ENCODE peak calls at places on chromosome 1, in eight cellular contexts. One of them, this sample, is unnamed.

GRCh38 chr1:115317101-115318012 is 20.7 kb downstream of the NGF start:
- DNase-seq in AG09319: no peak
- DNase-seq in stomach: peak
- DNase-seq in left ventricle myocardium inferior: no peak
- DNase-seq in SK-N-SH: peak
- DNase-seq in dorsolateral prefrontal cortex: no peak
- DNase-seq in AG10803: peak
- DNase-seq in coronary artery: no peak
- DNase-seq in this sample: no peak

GRCh38 chr1:209723761-209724693 is 19.4 kb downstream of the HSD11B1 start:
- DNase-seq in AG09319: no peak
- DNase-seq in stomach: no peak
- DNase-seq in left ventricle myocardium inferior: no peak
- DNase-seq in SK-N-SH: no peak
- DNase-seq in dorsolateral prefrontal cortex: no peak
- DNase-seq in AG10803: peak
- DNase-seq in coronary artery: no peak
- DNase-seq in this sample: no peak

GRCh38 chr1:58924016-58924565 is 140.2 kb upstream of the JUN start:
- DNase-seq in AG09319: no peak
- DNase-seq in stomach: no peak
- DNase-seq in left ventricle myocardium inferior: no peak
- DNase-seq in SK-N-SH: no peak
- DNase-seq in dorsolateral prefrontal cortex: no peak
- DNase-seq in AG10803: no peak
- DNase-seq in coronary artery: no peak
- DNase-seq in this sample: no peak

GRCh38 chr1:85862456-85862855 is 154.2 kb upstream of the ZNHIT6 start:
- DNase-seq in AG09319: no peak
- DNase-seq in stomach: no peak
- DNase-seq in left ventricle myocardium inferior: no peak
- DNase-seq in SK-N-SH: no peak
- DNase-seq in dorsolateral prefrontal cortex: no peak
- DNase-seq in AG10803: peak
- DNase-seq in coronary artery: no peak
- DNase-seq in this sample: no peak

GRCh38 chr1:152745289-152745704 is 12.5 kb upstream of the KPRP start:
- DNase-seq in AG09319: no peak
- DNase-seq in stomach: no peak
- DNase-seq in left ventricle myocardium inferior: no peak
- DNase-seq in SK-N-SH: no peak
- DNase-seq in dorsolateral prefrontal cortex: no peak
- DNase-seq in AG10803: peak
- DNase-seq in coronary artery: no peak
- DNase-seq in this sample: no peak

GRCh38 chr1:168045311-168045710 is 91.4 kb downstream of the GPR161 start:
- DNase-seq in AG09319: no peak
- DNase-seq in stomach: no peak
- DNase-seq in left ventricle myocardium inferior: no peak
- DNase-seq in SK-N-SH: no peak
- DNase-seq in dorsolateral prefrontal cortex: no peak
- DNase-seq in AG10803: no peak
- DNase-seq in coronary artery: no peak
- DNase-seq in this sample: no peak

GRCh38 chr1:154808909-154809262 is 61.2 kb downstream of the KCNN3 start:
- DNase-seq in AG09319: no peak
- DNase-seq in stomach: no peak
- DNase-seq in left ventricle myocardium inferior: peak
- DNase-seq in SK-N-SH: no peak
- DNase-seq in dorsolateral prefrontal cortex: no peak
- DNase-seq in AG10803: no peak
- DNase-seq in coronary artery: no peak
- DNase-seq in this sample: peak

GRCh38 chr1:231937013-231937754 is 310.6 kb downstream of the DISC1 start:
- DNase-seq in AG09319: no peak
- DNase-seq in stomach: no peak
- DNase-seq in left ventricle myocardium inferior: peak
- DNase-seq in SK-N-SH: peak
- DNase-seq in dorsolateral prefrontal cortex: peak
- DNase-seq in AG10803: no peak
- DNase-seq in coronary artery: no peak
- DNase-seq in this sample: peak

GRCh38 chr1:41233708-41234107 is 8.4 kb downstream of the SCMH1 start:
- DNase-seq in AG09319: no peak
- DNase-seq in stomach: no peak
- DNase-seq in left ventricle myocardium inferior: no peak
- DNase-seq in SK-N-SH: no peak
- DNase-seq in dorsolateral prefrontal cortex: no peak
- DNase-seq in AG10803: no peak
- DNase-seq in coronary artery: no peak
- DNase-seq in this sample: no peak

GRCh38 chr1:25247024-25247828 is at the start of gene RSRP1:
- DNase-seq in AG09319: peak
- DNase-seq in stomach: peak
- DNase-seq in left ventricle myocardium inferior: peak
- DNase-seq in SK-N-SH: peak
- DNase-seq in dorsolateral prefrontal cortex: peak
- DNase-seq in AG10803: peak
- DNase-seq in coronary artery: peak
- DNase-seq in this sample: peak

GRCh38 chr1:157235307-157235706 is 97.1 kb upstream of the ETV3 start:
- DNase-seq in AG09319: no peak
- DNase-seq in stomach: no peak
- DNase-seq in left ventricle myocardium inferior: no peak
- DNase-seq in SK-N-SH: no peak
- DNase-seq in dorsolateral prefrontal cortex: no peak
- DNase-seq in AG10803: no peak
- DNase-seq in coronary artery: no peak
- DNase-seq in this sample: no peak

GRCh38 chr1:83860506-83861221 is 138.3 kb downstream of the TTLL7 start:
- DNase-seq in AG09319: no peak
- DNase-seq in stomach: peak
- DNase-seq in left ventricle myocardium inferior: peak
- DNase-seq in SK-N-SH: no peak
- DNase-seq in dorsolateral prefrontal cortex: peak
- DNase-seq in AG10803: no peak
- DNase-seq in coronary artery: peak
- DNase-seq in this sample: peak

GRCh38 chr1:211285196-211285595 is 26.0 kb downstream of the RCOR3 start:
- DNase-seq in AG09319: no peak
- DNase-seq in stomach: no peak
- DNase-seq in left ventricle myocardium inferior: no peak
- DNase-seq in SK-N-SH: no peak
- DNase-seq in dorsolateral prefrontal cortex: no peak
- DNase-seq in AG10803: peak
- DNase-seq in coronary artery: no peak
- DNase-seq in this sample: no peak

GRCh38 chr1:229627003-229627402 is 956 bp downstream of the URB2 start:
- DNase-seq in AG09319: no peak
- DNase-seq in stomach: no peak
- DNase-seq in left ventricle myocardium inferior: no peak
- DNase-seq in SK-N-SH: no peak
- DNase-seq in dorsolateral prefrontal cortex: no peak
- DNase-seq in AG10803: no peak
- DNase-seq in coronary artery: no peak
- DNase-seq in this sample: no peak

GRCh38 chr1:204398197-204399125 is 13.2 kb downstream of the PPP1R15B start:
- DNase-seq in AG09319: no peak
- DNase-seq in stomach: peak
- DNase-seq in left ventricle myocardium inferior: no peak
- DNase-seq in SK-N-SH: peak
- DNase-seq in dorsolateral prefrontal cortex: peak
- DNase-seq in AG10803: peak
- DNase-seq in coronary artery: no peak
- DNase-seq in this sample: peak

GRCh38 chr1:23010734-23011449 is 4.8 kb downstream of the TEX46 start:
- DNase-seq in AG09319: no peak
- DNase-seq in stomach: no peak
- DNase-seq in left ventricle myocardium inferior: no peak
- DNase-seq in SK-N-SH: no peak
- DNase-seq in dorsolateral prefrontal cortex: no peak
- DNase-seq in AG10803: peak
- DNase-seq in coronary artery: no peak
- DNase-seq in this sample: no peak

GRCh38 chr1:88330201-88330600 is 353.9 kb upstream of the PKN2 start:
- DNase-seq in AG09319: no peak
- DNase-seq in stomach: no peak
- DNase-seq in left ventricle myocardium inferior: no peak
- DNase-seq in SK-N-SH: no peak
- DNase-seq in dorsolateral prefrontal cortex: no peak
- DNase-seq in AG10803: no peak
- DNase-seq in coronary artery: no peak
- DNase-seq in this sample: no peak

GRCh38 chr1:178684111-178684510 is 40.9 kb upstream of the RALGPS2 start:
- DNase-seq in AG09319: no peak
- DNase-seq in stomach: no peak
- DNase-seq in left ventricle myocardium inferior: no peak
- DNase-seq in SK-N-SH: no peak
- DNase-seq in dorsolateral prefrontal cortex: no peak
- DNase-seq in AG10803: no peak
- DNase-seq in coronary artery: no peak
- DNase-seq in this sample: no peak

GRCh38 chr1:214990619-214991018 is 91.9 kb upstream of the KCNK2 start:
- DNase-seq in AG09319: peak
- DNase-seq in stomach: no peak
- DNase-seq in left ventricle myocardium inferior: no peak
- DNase-seq in SK-N-SH: no peak
- DNase-seq in dorsolateral prefrontal cortex: no peak
- DNase-seq in AG10803: peak
- DNase-seq in coronary artery: no peak
- DNase-seq in this sample: no peak

GRCh38 chr1:38578444-38578951 is 281.1 kb downstream of the RRAGC start:
- DNase-seq in AG09319: no peak
- DNase-seq in stomach: no peak
- DNase-seq in left ventricle myocardium inferior: no peak
- DNase-seq in SK-N-SH: no peak
- DNase-seq in dorsolateral prefrontal cortex: no peak
- DNase-seq in AG10803: no peak
- DNase-seq in coronary artery: peak
- DNase-seq in this sample: peak

GRCh38 chr1:184945034-184945433 is 29.3 kb downstream of the NIBAN1 start:
- DNase-seq in AG09319: no peak
- DNase-seq in stomach: no peak
- DNase-seq in left ventricle myocardium inferior: no peak
- DNase-seq in SK-N-SH: no peak
- DNase-seq in dorsolateral prefrontal cortex: no peak
- DNase-seq in AG10803: peak
- DNase-seq in coronary artery: no peak
- DNase-seq in this sample: no peak

GRCh38 chr1:164712131-164713031 is 153.4 kb downstream of the PBX1 start:
- DNase-seq in AG09319: no peak
- DNase-seq in stomach: peak
- DNase-seq in left ventricle myocardium inferior: no peak
- DNase-seq in SK-N-SH: peak
- DNase-seq in dorsolateral prefrontal cortex: no peak
- DNase-seq in AG10803: peak
- DNase-seq in coronary artery: no peak
- DNase-seq in this sample: no peak

GRCh38 chr1:151626740-151627139 is 14.9 kb downstream of the SNX27 start:
- DNase-seq in AG09319: no peak
- DNase-seq in stomach: no peak
- DNase-seq in left ventricle myocardium inferior: no peak
- DNase-seq in SK-N-SH: no peak
- DNase-seq in dorsolateral prefrontal cortex: no peak
- DNase-seq in AG10803: no peak
- DNase-seq in coronary artery: no peak
- DNase-seq in this sample: no peak

GRCh38 chr1:5286244-5286643 is 631.8 kb downstream of the AJAP1 start:
- DNase-seq in AG09319: no peak
- DNase-seq in stomach: no peak
- DNase-seq in left ventricle myocardium inferior: no peak
- DNase-seq in SK-N-SH: no peak
- DNase-seq in dorsolateral prefrontal cortex: no peak
- DNase-seq in AG10803: no peak
- DNase-seq in coronary artery: no peak
- DNase-seq in this sample: no peak

GRCh38 chr1:81430955-81431646 is 369.6 kb upstream of the ADGRL2 start:
- DNase-seq in AG09319: no peak
- DNase-seq in stomach: no peak
- DNase-seq in left ventricle myocardium inferior: no peak
- DNase-seq in SK-N-SH: no peak
- DNase-seq in dorsolateral prefrontal cortex: no peak
- DNase-seq in AG10803: no peak
- DNase-seq in coronary artery: no peak
- DNase-seq in this sample: no peak

GRCh38 chr1:67144696-67145095 is 9.9 kb upstream of the C1orf141 start:
- DNase-seq in AG09319: no peak
- DNase-seq in stomach: no peak
- DNase-seq in left ventricle myocardium inferior: no peak
- DNase-seq in SK-N-SH: peak
- DNase-seq in dorsolateral prefrontal cortex: no peak
- DNase-seq in AG10803: no peak
- DNase-seq in coronary artery: no peak
- DNase-seq in this sample: no peak
- TF ChIP-seq CTCF in AG09319: peak
- TF ChIP-seq CTCF in stomach: no peak
- TF ChIP-seq CTCF in left ventricle myocardium inferior: no peak
- TF ChIP-seq CTCF in SK-N-SH: peak
- TF ChIP-seq CTCF in dorsolateral prefrontal cortex: peak
- TF ChIP-seq CTCF in AG10803: peak
- TF ChIP-seq CTCF in coronary artery: no peak
- TF ChIP-seq CTCF in this sample: peak

GRCh38 chr1:27099154-27099903 is 55.6 kb downstream of the SLC9A1 start:
- DNase-seq in AG09319: no peak
- DNase-seq in stomach: peak
- DNase-seq in left ventricle myocardium inferior: peak
- DNase-seq in SK-N-SH: peak
- DNase-seq in dorsolateral prefrontal cortex: no peak
- DNase-seq in AG10803: peak
- DNase-seq in coronary artery: peak
- DNase-seq in this sample: peak
- TF ChIP-seq CTCF in AG09319: no peak
- TF ChIP-seq CTCF in stomach: no peak
- TF ChIP-seq CTCF in left ventricle myocardium inferior: no peak
- TF ChIP-seq CTCF in SK-N-SH: no peak
- TF ChIP-seq CTCF in dorsolateral prefrontal cortex: no peak
- TF ChIP-seq CTCF in AG10803: no peak
- TF ChIP-seq CTCF in coronary artery: no peak
- TF ChIP-seq CTCF in this sample: no peak

GRCh38 chr1:236741757-236742156 is 53.3 kb upstream of the MTR start:
- DNase-seq in AG09319: no peak
- DNase-seq in stomach: no peak
- DNase-seq in left ventricle myocardium inferior: no peak
- DNase-seq in SK-N-SH: no peak
- DNase-seq in dorsolateral prefrontal cortex: no peak
- DNase-seq in AG10803: no peak
- DNase-seq in coronary artery: no peak
- DNase-seq in this sample: no peak
- TF ChIP-seq CTCF in AG09319: no peak
- TF ChIP-seq CTCF in stomach: no peak
- TF ChIP-seq CTCF in left ventricle myocardium inferior: no peak
- TF ChIP-seq CTCF in SK-N-SH: no peak
- TF ChIP-seq CTCF in dorsolateral prefrontal cortex: no peak
- TF ChIP-seq CTCF in AG10803: no peak
- TF ChIP-seq CTCF in coronary artery: no peak
- TF ChIP-seq CTCF in this sample: no peak

DNA sequence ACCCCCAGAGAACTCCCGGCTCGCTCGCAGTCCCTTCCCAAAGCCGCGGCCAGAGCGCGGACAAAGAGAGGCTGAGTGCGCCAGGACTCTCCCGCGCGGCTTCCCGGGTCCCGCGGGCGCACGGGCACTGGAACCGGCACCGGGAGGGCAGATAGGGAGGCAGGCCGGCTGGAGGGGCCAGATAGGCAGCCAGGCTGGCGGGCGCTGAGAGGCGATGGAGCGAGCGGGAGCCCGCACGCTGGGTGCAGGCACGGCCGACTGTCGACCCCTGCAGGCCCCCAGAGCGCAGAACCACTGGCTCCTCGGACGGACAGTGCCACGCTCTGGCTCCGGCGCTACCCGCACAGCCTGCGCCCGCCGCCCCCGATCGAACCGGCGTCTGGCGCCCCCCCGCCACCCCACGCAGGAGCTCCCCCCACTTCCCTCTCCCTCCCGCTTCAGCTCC is 634 bp downstream of the SLC6A9 start:
- DNase-seq in AG09319: no peak
- DNase-seq in stomach: no peak
- DNase-seq in left ventricle myocardium inferior: peak
- DNase-seq in SK-N-SH: peak
- DNase-seq in dorsolateral prefrontal cortex: peak
- DNase-seq in AG10803: peak
- DNase-seq in coronary artery: peak
- DNase-seq in this sample: peak
- TF ChIP-seq CTCF in AG09319: peak
- TF ChIP-seq CTCF in stomach: no peak
- TF ChIP-seq CTCF in left ventricle myocardium inferior: peak
- TF ChIP-seq CTCF in SK-N-SH: peak
- TF ChIP-seq CTCF in dorsolateral prefrontal cortex: peak
- TF ChIP-seq CTCF in AG10803: peak
- TF ChIP-seq CTCF in coronary artery: no peak
- TF ChIP-seq CTCF in this sample: peak